ENCODE peak calls at places on chromosome 21, in six cellular contexts. I is T-helper 17 cell, E is GDM1, M is cardiac muscle cell, U is naive B cell, Z is M059J. D is an unnamed sample.

GRCh38 chr21:45498646-45499000 is 43.6 kb downstream of the SLC19A1 start:
- DNase-seq in M (no peak), U (no peak), E (no peak), I (no peak), Z (no peak), D (no peak)

GRCh38 chr21:15768045-15768601 is 38.3 kb downstream of the USP25 start:
- DNase-seq in E (no peak), M (no peak), U (no peak), Z (no peak), I (no peak), D (no peak)

GRCh38 chr21:42461185-42461520 is 34.9 kb downstream of the RSPH1 start:
- DNase-seq in E (no peak), U (no peak), I (no peak), Z (no peak), M (no peak), D (no peak)

GRCh38 chr21:39125752-39126485 is 57.3 kb downstream of the PSMG1 start:
- DNase-seq in E (peak; percentile 72), Z (peak; percentile 80), I (no peak), U (no peak), M (peak; percentile 83), D (peak; percentile 68)

GRCh38 chr21:46126321-46127238 is 28.7 kb downstream of the COL6A2 start:
- DNase-seq in E (no peak), I (peak; percentile 1), Z (no peak), U (no peak), M (no peak), D (no peak)

GRCh38 chr21:45831991-45832740 is 149.4 kb upstream of the COL6A1 start:
- DNase-seq in M (peak; percentile 79), E (no peak), Z (no peak), I (no peak), U (no peak), D (peak; percentile 10)

GRCh38 chr21:41726630-41726969 is 40.3 kb downstream of the RIPK4 start:
- DNase-seq in M (no peak), E (no peak), Z (no peak), U (no peak), I (no peak), D (no peak)

GRCh38 chr21:44940116-44940631 is 345 bp downstream of the SLX9 start:
- DNase-seq in U (no peak), M (no peak), E (no peak), Z (peak; percentile 26), I (no peak), D (no peak)

GRCh38 chr21:44666401-44667320 is at the start of gene KRTAP12-2:
- DNase-seq in Z (peak; percentile 34), M (no peak), I (no peak), U (no peak), E (no peak), D (peak; percentile 0)

GRCh38 chr21:17436626-17437111 is 76.2 kb upstream of the CXADR start:
- DNase-seq in M (peak; percentile 62), E (no peak), I (no peak), U (no peak), Z (no peak), D (no peak)

GRCh38 chr21:16583567-16583966 is 853.8 kb downstream of the USP25 start:
- DNase-seq in Z (peak; percentile 27), U (no peak), I (no peak), M (no peak), E (no peak), D (no peak)

GRCh38 chr21:35106246-35106835 is 57.2 kb upstream of the RUNX1 start:
- DNase-seq in I (no peak), E (no peak), M (peak; percentile 77), U (no peak), Z (no peak), D (no peak)

GRCh38 chr21:37463083-37463780 is 96.7 kb downstream of the DYRK1A start:
- DNase-seq in I (no peak), M (peak; percentile 73), E (no peak), U (no peak), Z (peak; percentile 46), D (peak; percentile 60)

GRCh38 chr21:35491114-35491513 is 442.0 kb upstream of the RUNX1 start:
- DNase-seq in I (no peak), Z (no peak), U (no peak), E (no peak), M (no peak), D (no peak)

GRCh38 chr21:36589352-36589971 is 109.5 kb upstream of the SIM2 start:
- DNase-seq in I (no peak), U (no peak), E (no peak), Z (peak; percentile 36), M (peak; percentile 56), D (peak; percentile 15)

GRCh38 chr21:27190601-27191000 is 223.7 kb upstream of the ADAMTS5 start:
- DNase-seq in E (no peak), U (no peak), M (peak; percentile 38), I (no peak), Z (peak; percentile 89), D (no peak)

GRCh38 chr21:33039542-33039941 is 13.8 kb downstream of the OLIG2 start:
- DNase-seq in I (no peak), E (no peak), U (no peak), M (no peak), Z (no peak), D (no peak)

GRCh38 chr21:40511976-40512375 is 335.0 kb downstream of the DSCAM start:
- DNase-seq in E (no peak), U (no peak), M (no peak), I (no peak), Z (no peak), D (peak; percentile 81)

GRCh38 chr21:45328198-45329087 is 40.7 kb upstream of the POFUT2 start:
- DNase-seq in U (no peak), M (no peak), E (no peak), I (no peak), Z (peak; percentile 50), D (no peak)

GRCh38 chr21:17359781-17360180 is 153.1 kb upstream of the CXADR start:
- DNase-seq in E (no peak), U (no peak), M (no peak), I (no peak), Z (peak; percentile 7), D (peak; percentile 37)

GRCh38 chr21:15063081-15063820 is 1.5 kb downstream of the NRIP1 start:
- DNase-seq in M (peak; percentile 40), U (no peak), Z (peak; percentile 29), I (no peak), E (no peak), D (peak; percentile 84)

D was measured in bronchial epithelial cell.